ENCODE peak calls at places on chromosome 2, in eight cellular contexts. N, B, Q, A, U, G, D and O are unnamed samples.
A peak's percentile ranks its signal among the peaks of the same experiment; 100 is the strongest.

GRCh38 chr2:1731512-1731962 is 12.8 kb downstream of the PXDN start:
- DNase-seq in N (peak; percentile 24), B (no peak), Q (no peak), A (no peak), U (peak; percentile 97), G (peak; percentile 25), D (peak; percentile 97), O (no peak)

GRCh38 chr2:128444044-128444771 is 125.5 kb upstream of the HS6ST1 start:
- DNase-seq in N (no peak), B (no peak), Q (no peak), A (no peak), U (no peak), G (peak; percentile 19), D (no peak), O (no peak)

GRCh38 chr2:64204006-64204632 is 59.9 kb upstream of the PELI1 start:
- DNase-seq in N (peak; percentile 49), B (peak; percentile 59), Q (no peak), A (peak; percentile 30), U (peak; percentile 29), G (no peak), D (peak; percentile 27), O (peak; percentile 74)

GRCh38 chr2:238727585-238728321 is 120.1 kb upstream of the TWIST2 start:
- DNase-seq in N (no peak), B (no peak), Q (no peak), A (peak; percentile 29), U (peak; percentile 63), G (no peak), D (peak; percentile 61), O (peak; percentile 58)

GRCh38 chr2:168687314-168687713 is 115.1 kb upstream of the NOSTRIN start:
- DNase-seq in N (no peak), B (peak; percentile 46), Q (no peak), A (no peak), U (peak; percentile 36), G (no peak), D (peak; percentile 32), O (no peak)

GRCh38 chr2:43224571-43225092 is 1.8 kb downstream of the ZFP36L2 start:
- DNase-seq in N (no peak), B (peak; percentile 8), Q (peak; percentile 77), A (peak; percentile 43), U (peak; percentile 48), G (no peak), D (peak; percentile 18), O (no peak)

GRCh38 chr2:12856934-12857660 is 140.4 kb downstream of the TRIB2 start:
- DNase-seq in N (no peak), B (peak; percentile 57), Q (peak; percentile 60), A (no peak), U (peak; percentile 95), G (no peak), D (peak; percentile 92), O (no peak)

GRCh38 chr2:203909192-203909945 is 27.2 kb upstream of the ICOS start:
- DNase-seq in N (no peak), B (peak; percentile 74), Q (no peak), A (no peak), U (peak; percentile 65), G (no peak), D (peak; percentile 56), O (peak; percentile 25)

GRCh38 chr2:1745171-1746023 is 1.1 kb upstream of the PXDN start:
- DNase-seq in N (peak; percentile 42), B (no peak), Q (no peak), A (peak; percentile 30), U (no peak), G (no peak), D (no peak), O (no peak)

GRCh38 chr2:46196871-46197462 is 100.2 kb upstream of the EPAS1 start:
- DNase-seq in N (no peak), B (no peak), Q (no peak), A (no peak), U (no peak), G (no peak), D (no peak), O (no peak)

GRCh38 chr2:210128961-210129360 is 42.2 kb downstream of the KANSL1L start:
- DNase-seq in N (peak; percentile 40), B (no peak), Q (no peak), A (no peak), U (peak; percentile 3), G (peak; percentile 66), D (no peak), O (no peak)

GRCh38 chr2:73004889-73005596 is 66.5 kb downstream of the SFXN5 start:
- DNase-seq in N (no peak), B (no peak), Q (no peak), A (no peak), U (no peak), G (peak; percentile 11), D (no peak), O (no peak)

GRCh38 chr2:111710085-111710484 is 173.9 kb downstream of the ANAPC1 start:
- DNase-seq in N (no peak), B (no peak), Q (no peak), A (no peak), U (peak; percentile 43), G (no peak), D (no peak), O (no peak)

GRCh38 chr2:149877913-149878312 is 290.3 kb upstream of the MMADHC start:
- DNase-seq in N (no peak), B (no peak), Q (no peak), A (no peak), U (peak; percentile 53), G (no peak), D (peak; percentile 40), O (no peak)

GRCh38 chr2:239286901-239287300 is 113.9 kb downstream of the HDAC4 start:
- DNase-seq in N (peak; percentile 20), B (no peak), Q (no peak), A (no peak), U (no peak), G (no peak), D (no peak), O (no peak)

GRCh38 chr2:170737406-170737805 is 22.3 kb downstream of the SP5 start:
- DNase-seq in N (no peak), B (no peak), Q (no peak), A (no peak), U (no peak), G (no peak), D (no peak), O (no peak)

GRCh38 chr2:172972005-172972619 is 103.5 kb upstream of the MAP3K20 start:
- DNase-seq in N (peak; percentile 61), B (peak; percentile 42), Q (peak; percentile 48), A (peak; percentile 42), U (peak; percentile 20), G (peak; percentile 57), D (no peak), O (no peak)

GRCh38 chr2:70240599-70240998 is 7.8 kb downstream of the TIA1 start:
- DNase-seq in N (no peak), B (no peak), Q (no peak), A (no peak), U (no peak), G (no peak), D (no peak), O (no peak)

GRCh38 chr2:97952357-97952756 is 43.4 kb downstream of the TMEM131 start:
- DNase-seq in N (no peak), B (no peak), Q (no peak), A (no peak), U (no peak), G (no peak), D (no peak), O (no peak)

GRCh38 chr2:197599285-197599965 is 76.0 kb downstream of the RFTN2 start:
- DNase-seq in N (no peak), B (peak; percentile 6), Q (peak; percentile 51), A (no peak), U (peak; percentile 16), G (no peak), D (no peak), O (no peak)

GRCh38 chr2:29238497-29238896 is 123.3 kb downstream of the CLIP4 start:
- DNase-seq in N (no peak), B (peak; percentile 34), Q (no peak), A (no peak), U (no peak), G (no peak), D (no peak), O (no peak)

GRCh38 chr2:219178377-219179175 is 501 bp downstream of the RETREG2 start:
- DNase-seq in N (peak; percentile 78), B (peak; percentile 12), Q (no peak), A (peak; percentile 66), U (peak; percentile 28), G (peak; percentile 50), D (peak; percentile 7), O (peak; percentile 63)
- H3K36me3 ChIP-seq in N (peaks cover 4% of the 10 kb centered on the region), B (peaks cover 32% of the 10 kb centered on the region), Q (peaks cover 46% of the 10 kb centered on the region), A (peaks cover 63% of the 10 kb centered on the region), U (peaks cover 15% of the 10 kb centered on the region), G (peaks cover 58% of the 10 kb centered on the region), D (peaks cover 22% of the 10 kb centered on the region), O (peaks cover 63% of the 10 kb centered on the region)

GRCh38 chr2:159446817-159447216 is 160.3 kb upstream of the WDSUB1 start:
- DNase-seq in N (no peak), B (no peak), Q (no peak), A (no peak), U (no peak), G (no peak), D (no peak), O (no peak)
- H3K36me3 ChIP-seq in N (no peaks in the 10 kb centered on the region), B (peaks cover 4% of the 10 kb centered on the region), Q (peaks cover 6% of the 10 kb centered on the region), A (peaks cover 66% of the 10 kb centered on the region), U (no peaks in the 10 kb centered on the region), G (peaks cover 61% of the 10 kb centered on the region), D (peaks cover 10% of the 10 kb centered on the region), O (peaks cover 50% of the 10 kb centered on the region)

GRCh38 chr2:200945395-200945729 is 18.1 kb downstream of the ORC2 start:
- DNase-seq in N (no peak), B (no peak), Q (no peak), A (no peak), U (no peak), G (no peak), D (no peak), O (no peak)

GRCh38 chr2:200944467-200945394 is 18.7 kb downstream of the ORC2 start:
- DNase-seq in N (no peak), B (peak; percentile 95), Q (no peak), A (no peak), U (peak; percentile 89), G (peak; percentile 62), D (peak; percentile 83), O (no peak)

DNA sequence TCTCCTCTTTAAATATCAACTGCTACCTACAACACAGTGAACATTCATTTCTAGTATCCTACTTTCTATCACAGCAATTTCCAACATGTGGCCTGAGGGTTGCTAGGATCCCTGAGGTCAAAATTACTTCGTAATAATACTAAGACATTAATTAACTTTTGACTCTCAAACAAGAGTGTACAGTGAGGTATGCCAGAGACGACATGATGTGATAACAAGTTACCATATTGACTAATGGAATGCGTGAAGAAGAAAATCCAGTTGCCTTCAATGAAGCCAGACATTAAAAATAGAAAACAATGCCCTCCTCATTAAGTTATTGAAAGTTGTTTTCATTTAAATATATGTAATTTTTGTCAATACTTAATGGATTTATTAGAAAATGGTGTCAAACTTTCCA is 13.1 kb downstream of the ORC2 start:
- DNase-seq in N (no peak), B (no peak), Q (no peak), A (no peak), U (no peak), G (no peak), D (no peak), O (no peak)
- H3K36me3 ChIP-seq in N (no peaks in the 10 kb centered on the region), B (peaks cover 17% of the 10 kb centered on the region), Q (peaks cover 33% of the 10 kb centered on the region), A (peaks cover 99% of the 10 kb centered on the region), U (peaks cover 1% of the 10 kb centered on the region), G (peaks cover 98% of the 10 kb centered on the region), D (peaks cover 28% of the 10 kb centered on the region), O (peaks cover 87% of the 10 kb centered on the region)

DNA sequence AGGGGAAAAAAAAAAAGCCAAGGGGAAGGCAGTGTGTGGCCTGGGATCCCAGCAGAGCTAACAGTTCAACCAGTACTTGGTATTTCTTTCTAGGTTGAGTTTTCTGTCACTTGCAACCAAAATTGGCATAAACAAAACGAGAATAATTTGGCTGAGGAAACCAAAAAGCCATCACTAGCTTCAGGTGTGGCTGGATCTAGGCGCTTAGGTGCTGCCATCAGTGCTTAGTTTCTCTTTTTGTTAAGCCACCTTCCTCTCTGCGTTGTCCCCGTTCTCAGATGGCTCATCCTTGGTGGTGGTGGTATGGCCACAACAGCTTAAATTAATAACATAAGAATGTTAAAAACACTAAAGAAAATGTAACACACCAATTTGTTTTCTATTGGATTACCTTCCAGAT is 2.4 kb downstream of the EFHD1 start:
- DNase-seq in N (no peak), B (no peak), Q (no peak), A (no peak), U (no peak), G (no peak), D (no peak), O (no peak)
- H3K36me3 ChIP-seq in N (no peaks in the 10 kb centered on the region), B (no peaks in the 10 kb centered on the region), Q (no peaks in the 10 kb centered on the region), A (no peaks in the 10 kb centered on the region), U (no peaks in the 10 kb centered on the region), G (no peaks in the 10 kb centered on the region), D (no peaks in the 10 kb centered on the region), O (no peaks in the 10 kb centered on the region)